ENCODE peak calls at places on chromosomes 7 and 10, in five cellular contexts. K is gastrocnemius medialis, C is AG04450, B is lower lobe of right lung, U is IMR-90. O is an unnamed sample.

GRCh38 chr10:124611738-124612137 is 132.4 kb downstream of the FAM53B start:
- DNase-seq in K (no peak), C (no peak), U (no peak), B (peak; percentile 63), O (no peak)

GRCh38 chr7:146053492-146053891 is 63.1 kb upstream of the CNTNAP2 start:
- DNase-seq in U (no peak), C (no peak), K (no peak), B (no peak), O (no peak)

GRCh38 chr7:30998180-30998579 is 34.4 kb downstream of the GHRHR start:
- DNase-seq in K (no peak), B (no peak), U (no peak), C (no peak), O (no peak)

GRCh38 chr7:10022957-10023356 is 950.7 kb upstream of the PHF14 start:
- DNase-seq in K (no peak), U (no peak), B (no peak), C (no peak), O (peak; percentile 26)

GRCh38 chr10:79063661-79064490 is 4.9 kb upstream of the ZMIZ1 start:
- DNase-seq in U (no peak), K (no peak), B (peak; percentile 36), C (no peak), O (no peak)

GRCh38 chr7:5396999-5397656 is 26.5 kb downstream of the TNRC18 start:
- DNase-seq in C (peak; percentile 57), B (peak; percentile 99), K (peak; percentile 51), U (peak; percentile 89), O (no peak)

GRCh38 chr7:107782374-107782773 is 20.6 kb downstream of the SLC26A3 start:
- DNase-seq in C (no peak), B (no peak), U (no peak), K (no peak), O (no peak)

GRCh38 chr7:143936087-143937009 is 1.3 kb downstream of the OR2F2 start:
- DNase-seq in K (no peak), C (peak; percentile 16), B (no peak), U (peak; percentile 85), O (no peak)

GRCh38 chr7:6489612-6490011 is 41.9 kb upstream of the DAGLB start:
- DNase-seq in C (no peak), U (no peak), K (no peak), B (no peak), O (no peak)

GRCh38 chr7:157404845-157405481 is 68.2 kb downstream of the DNAJB6 start:
- DNase-seq in B (no peak), C (peak; percentile 60), K (no peak), U (peak; percentile 94), O (no peak)

GRCh38 chr7:50502947-50503346 is 52.8 kb upstream of the FIGNL1 start:
- DNase-seq in K (peak; percentile 39), U (no peak), B (no peak), C (no peak), O (no peak)

GRCh38 chr7:149564340-149565095 is 66.9 kb upstream of the ZNF746 start:
- DNase-seq in U (no peak), B (no peak), K (no peak), C (no peak), O (no peak)

GRCh38 chr10:32059472-32059871 is 3.2 kb upstream of the KIF5B start:
- DNase-seq in K (no peak), C (no peak), U (no peak), B (no peak), O (no peak)

GRCh38 chr10:32057041-32057372 is 782 bp upstream of the KIF5B start:
- DNase-seq in U (no peak), B (no peak), C (no peak), K (no peak), O (no peak)

GRCh38 chr10:32054087-32054486 is 2.1 kb downstream of the KIF5B start:
- DNase-seq in B (no peak), U (peak; percentile 87), C (peak; percentile 44), K (no peak), O (no peak)

GRCh38 chr10:32056136-32057040 is at the start of gene KIF5B:
- DNase-seq in B (peak; percentile 93), U (peak; percentile 81), K (peak; percentile 75), C (peak; percentile 59), O (peak; percentile 91)

GRCh38 chr10:32055478-32056135 is 618 bp downstream of the KIF5B start:
- DNase-seq in U (peak; percentile 41), C (no peak), B (peak; percentile 83), K (peak; percentile 49), O (peak; percentile 72)
- TF ChIP-seq CTCF in U (no peak), C (peak; percentile 6), B (no peak), K (no peak), O (no peak)

GRCh38 chr7:124261710-124262109 is 228.8 kb upstream of the TMEM229A start:
- DNase-seq in C (no peak), U (no peak), B (no peak), K (no peak), O (no peak)
- TF ChIP-seq CTCF in C (no peak), U (no peak), B (no peak), K (no peak), O (no peak)

DNA sequence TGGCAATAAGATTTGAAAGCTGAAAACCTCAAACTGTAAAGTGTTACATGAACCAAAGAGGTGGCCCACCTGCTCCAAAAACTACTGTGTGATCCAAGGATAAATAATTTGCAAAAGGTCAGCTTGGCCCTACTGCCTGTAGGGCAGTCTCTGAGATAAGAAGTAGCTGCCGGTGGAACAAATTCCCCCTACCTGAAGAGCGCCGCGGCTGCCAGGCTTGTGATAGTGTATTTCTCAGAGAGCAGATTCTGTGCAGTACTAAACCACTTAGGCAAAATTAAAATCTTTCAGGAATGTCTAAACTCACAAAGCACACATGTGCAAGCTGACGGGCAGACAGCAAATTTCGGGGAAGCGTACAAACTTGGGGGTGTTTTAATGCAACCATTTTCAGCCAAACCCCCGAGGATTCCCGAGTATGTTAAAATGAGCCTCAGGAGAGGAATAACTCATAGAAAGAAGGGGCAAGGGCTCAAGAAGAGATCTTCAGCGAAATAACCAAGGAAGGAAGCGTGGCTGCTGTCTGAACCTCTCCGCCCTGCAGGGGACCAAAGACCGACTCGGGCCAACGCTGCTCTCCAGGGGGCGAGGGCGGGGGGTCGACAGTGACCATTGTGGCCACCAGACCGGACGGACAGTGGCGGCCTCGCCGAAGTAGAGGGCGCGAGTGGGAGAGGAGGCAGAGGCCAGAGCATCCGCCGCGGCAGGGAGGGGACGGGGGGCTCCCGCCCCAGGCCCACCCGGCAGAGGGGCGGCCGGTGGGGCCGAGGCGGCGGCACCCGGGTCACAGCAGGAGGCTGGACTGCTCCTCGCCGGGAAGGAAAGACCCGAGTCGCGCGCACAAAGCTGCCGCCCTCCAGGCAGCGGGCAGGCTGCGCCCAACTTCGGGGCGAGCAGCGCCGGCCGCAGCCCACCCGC is 874 bp downstream of the HYCC1 start:
- DNase-seq in K (no peak), B (peak; percentile 60), U (no peak), C (no peak), O (peak; percentile 73)
- TF ChIP-seq CTCF in K (no peak), B (no peak), U (no peak), C (no peak), O (no peak)

GRCh38 chr7:138886501-138886917 is 88.5 kb upstream of the ATP6V0A4 start:
- DNase-seq in C (peak; percentile 38), U (peak; percentile 73), B (no peak), K (no peak), O (no peak)

GRCh38 chr7:138887872-138888656 is 90.1 kb upstream of the ATP6V0A4 start:
- DNase-seq in B (no peak), C (no peak), U (no peak), K (no peak), O (no peak)

GRCh38 chr7:138882249-138882648 is 84.3 kb upstream of the ATP6V0A4 start:
- DNase-seq in C (no peak), U (no peak), B (no peak), K (no peak), O (no peak)

GRCh38 chr7:138887085-138887705 is 89.2 kb upstream of the ATP6V0A4 start:
- DNase-seq in B (no peak), K (no peak), C (no peak), U (no peak), O (peak; percentile 14)

DNA sequence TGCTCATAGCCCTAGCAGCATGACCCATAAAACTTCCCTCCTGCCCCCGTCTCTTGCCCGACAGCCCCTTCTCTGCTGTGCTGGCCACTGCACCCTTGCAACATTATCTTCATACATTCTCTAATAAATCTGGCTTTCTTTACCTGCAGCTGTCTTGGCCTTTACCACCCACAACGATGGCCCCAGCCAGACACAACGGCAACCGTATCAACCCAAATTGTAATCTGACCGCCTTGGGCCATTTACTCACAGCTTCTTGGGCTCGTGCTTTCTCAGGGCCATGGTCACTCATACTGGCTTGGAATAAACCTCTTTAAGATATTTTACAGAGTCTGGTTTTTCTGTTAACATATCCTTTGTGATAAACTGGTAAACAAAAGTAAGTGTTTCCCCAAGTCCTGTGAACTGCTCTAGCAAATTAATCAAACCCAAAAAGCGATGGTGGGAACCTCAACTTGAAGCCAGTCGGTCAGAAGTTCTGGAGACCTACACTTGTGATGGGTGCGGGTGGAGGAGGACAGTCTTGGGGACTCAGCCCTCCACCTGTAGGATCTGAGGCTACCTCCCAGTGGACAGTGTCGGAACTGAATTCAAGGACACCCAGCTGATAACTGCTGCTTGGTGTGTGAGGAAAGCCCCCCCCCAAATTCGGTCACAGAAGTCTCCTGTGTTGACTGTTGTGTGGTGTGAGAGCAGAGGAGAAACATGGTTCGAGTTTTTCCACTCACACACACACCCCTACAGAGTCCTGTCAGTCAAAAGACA is 87.6 kb upstream of the ATP6V0A4 start:
- DNase-seq in C (no peak), U (no peak), K (no peak), B (no peak), O (no peak)
- TF ChIP-seq CTCF in C (peak; percentile 28), U (no peak), K (no peak), B (no peak), O (no peak)

GRCh38 chr7:100053201-100053600 is 3.6 kb downstream of the ZSCAN21 start:
- DNase-seq in K (peak; percentile 25), B (no peak), C (peak; percentile 65), U (peak; percentile 86), O (no peak)
- TF ChIP-seq CTCF in K (no peak), B (no peak), C (peak; percentile 38), U (peak; percentile 58), O (no peak)

O was measured in nephron progenitor cell.